ENCODE peak calls at places on chromosome 16, in five cellular contexts. E, Z, U, Y and R are unnamed samples.

GRCh38 chr16:65366316-65366715 is 244.5 kb upstream of the CDH11 start:
- DNase-seq in E (no peak), Z (no peak), U (no peak), Y (no peak), R (no peak)

GRCh38 chr16:84226026-84226425 is 13.8 kb downstream of the KCNG4 start:
- DNase-seq in E (no peak), Z (no peak), U (no peak), Y (no peak), R (peak)

GRCh38 chr16:13109171-13109570 is 207.8 kb downstream of the SHISA9 start:
- DNase-seq in E (no peak), Z (no peak), U (no peak), Y (no peak), R (no peak)

GRCh38 chr16:55488306-55488705 is 9.3 kb downstream of the MMP2 start:
- DNase-seq in E (no peak), Z (no peak), U (no peak), Y (no peak), R (no peak)

GRCh38 chr16:11914759-11915643 is 755 bp downstream of the GSPT1 start:
- DNase-seq in E (peak), Z (peak), U (peak), Y (no peak), R (no peak)

GRCh38 chr16:68445458-68445857 is 2.9 kb downstream of the SMPD3 start:
- DNase-seq in E (no peak), Z (peak), U (peak), Y (peak), R (peak)

GRCh38 chr16:85331685-85332084 is 219.4 kb upstream of the CIBAR2 start:
- DNase-seq in E (no peak), Z (no peak), U (no peak), Y (no peak), R (no peak)

GRCh38 chr16:62597874-62598273 is 561.6 kb upstream of the CDH8 start:
- DNase-seq in E (no peak), Z (no peak), U (no peak), Y (no peak), R (no peak)

GRCh38 chr16:648071-648785 is 937 bp upstream of the WDR90 start:
- DNase-seq in E (no peak), Z (peak), U (peak), Y (no peak), R (no peak)

GRCh38 chr16:83552193-83552592 is 255.6 kb upstream of the HSBP1 start:
- DNase-seq in E (no peak), Z (no peak), U (no peak), Y (no peak), R (peak)

GRCh38 chr16:21081329-21081728 is 69.3 kb downstream of the DNAH3 start:
- DNase-seq in E (no peak), Z (no peak), U (no peak), Y (no peak), R (no peak)

GRCh38 chr16:69930117-69930776 is 20.9 kb upstream of the CLEC18A start:
- DNase-seq in E (no peak), Z (peak), U (peak), Y (peak), R (peak)

GRCh38 chr16:84862804-84863484 is 43.2 kb downstream of the CRISPLD2 start:
- DNase-seq in E (no peak), Z (no peak), U (no peak), Y (no peak), R (no peak)

GRCh38 chr16:68267612-68268405 is 3.5 kb downstream of the SLC7A6 start:
- DNase-seq in E (no peak), Z (no peak), U (no peak), Y (no peak), R (no peak)

GRCh38 chr16:55010492-55011260 is 80.0 kb downstream of the IRX5 start:
- DNase-seq in E (no peak), Z (no peak), U (no peak), Y (no peak), R (peak)

GRCh38 chr16:72355561-72355960 is 183.6 kb upstream of the PMFBP1 start:
- DNase-seq in E (no peak), Z (no peak), U (no peak), Y (no peak), R (peak)

GRCh38 chr16:83972256-83973008 is 4.4 kb downstream of the NECAB2 start:
- DNase-seq in E (no peak), Z (no peak), U (no peak), Y (no peak), R (no peak)

GRCh38 chr16:14232106-14232890 is 161.2 kb downstream of the MRTFB start:
- DNase-seq in E (no peak), Z (no peak), U (no peak), Y (no peak), R (no peak)

GRCh38 chr16:88560722-88561484 is 9.3 kb upstream of the ZC3H18 start:
- DNase-seq in E (no peak), Z (peak), U (peak), Y (no peak), R (peak)

GRCh38 chr16:71963125-71963875 is 36.9 kb downstream of the PKD1L3 start:
- DNase-seq in E (no peak), Z (no peak), U (no peak), Y (no peak), R (no peak)

GRCh38 chr16:82638095-82638798 is 11.5 kb downstream of the CDH13 start:
- DNase-seq in E (no peak), Z (no peak), U (no peak), Y (no peak), R (peak)

GRCh38 chr16:635573-636205 is 416 bp downstream of the METTL26 start:
- DNase-seq in E (no peak), Z (no peak), U (peak), Y (no peak), R (peak)

GRCh38 chr16:68973611-68974120 is 130.3 kb downstream of the TANGO6 start:
- DNase-seq in E (no peak), Z (no peak), U (no peak), Y (no peak), R (no peak)

GRCh38 chr16:7392206-7392605 is 59.6 kb downstream of the RBFOX1 start:
- DNase-seq in E (no peak), Z (no peak), U (no peak), Y (no peak), R (no peak)

GRCh38 chr16:54027126-54027922 is 259.3 kb downstream of the IRX3 start:
- DNase-seq in E (no peak), Z (no peak), U (no peak), Y (no peak), R (peak)

GRCh38 chr16:15777533-15778203 is 79.2 kb downstream of the MYH11 start:
- DNase-seq in E (no peak), Z (peak), U (peak), Y (peak), R (peak)

GRCh38 chr16:62225675-62226074 is 189.4 kb upstream of the CDH8 start:
- DNase-seq in E (no peak), Z (peak), U (peak), Y (peak), R (no peak)

GRCh38 chr16:22191089-22191965 is 14.8 kb upstream of the EEF2K start:
- DNase-seq in E (peak), Z (peak), U (peak), Y (peak), R (peak)

GRCh38 chr16:14351647-14352046 is 278.4 kb downstream of the PARN start:
- DNase-seq in E (no peak), Z (no peak), U (no peak), Y (no peak), R (no peak)

GRCh38 chr16:1287982-1288670 is 21.3 kb upstream of the UBE2I start:
- DNase-seq in E (no peak), Z (no peak), U (no peak), Y (no peak), R (peak)

GRCh38 chr16:56558024-56558747 is 6.7 kb upstream of the MT4 start:
- DNase-seq in E (no peak), Z (no peak), U (no peak), Y (no peak), R (peak)

GRCh38 chr16:1825381-1825863 is 1.2 kb downstream of the HAGH start:
- DNase-seq in E (no peak), Z (no peak), U (no peak), Y (no peak), R (no peak)

GRCh38 chr16:72990003-72990521 is 57.9 kb downstream of the ZFHX3 start:
- DNase-seq in E (no peak), Z (no peak), U (no peak), Y (no peak), R (peak)

GRCh38 chr16:54061454-54061853 is 225.1 kb downstream of the IRX3 start:
- DNase-seq in E (no peak), Z (peak), U (no peak), Y (no peak), R (no peak)

GRCh38 chr16:51151435-51151950 is 423 bp upstream of the SALL1 start:
- DNase-seq in E (no peak), Z (peak), U (no peak), Y (no peak), R (peak)

GRCh38 chr16:85656351-85657266 is 32.1 kb downstream of the GINS2 start:
- DNase-seq in E (no peak), Z (no peak), U (no peak), Y (no peak), R (peak)

GRCh38 chr16:47979783-47980182 is 176.0 kb downstream of the ABCC12 start:
- DNase-seq in E (no peak), Z (no peak), U (no peak), Y (no peak), R (no peak)

GRCh38 chr16:19882186-19882585 is 2.5 kb downstream of the GPRC5B start:
- DNase-seq in E (no peak), Z (peak), U (no peak), Y (no peak), R (no peak)

GRCh38 chr16:50547944-50548658 is at the start of gene NKD1:
- DNase-seq in E (peak), Z (peak), U (peak), Y (peak), R (peak)

DNA sequence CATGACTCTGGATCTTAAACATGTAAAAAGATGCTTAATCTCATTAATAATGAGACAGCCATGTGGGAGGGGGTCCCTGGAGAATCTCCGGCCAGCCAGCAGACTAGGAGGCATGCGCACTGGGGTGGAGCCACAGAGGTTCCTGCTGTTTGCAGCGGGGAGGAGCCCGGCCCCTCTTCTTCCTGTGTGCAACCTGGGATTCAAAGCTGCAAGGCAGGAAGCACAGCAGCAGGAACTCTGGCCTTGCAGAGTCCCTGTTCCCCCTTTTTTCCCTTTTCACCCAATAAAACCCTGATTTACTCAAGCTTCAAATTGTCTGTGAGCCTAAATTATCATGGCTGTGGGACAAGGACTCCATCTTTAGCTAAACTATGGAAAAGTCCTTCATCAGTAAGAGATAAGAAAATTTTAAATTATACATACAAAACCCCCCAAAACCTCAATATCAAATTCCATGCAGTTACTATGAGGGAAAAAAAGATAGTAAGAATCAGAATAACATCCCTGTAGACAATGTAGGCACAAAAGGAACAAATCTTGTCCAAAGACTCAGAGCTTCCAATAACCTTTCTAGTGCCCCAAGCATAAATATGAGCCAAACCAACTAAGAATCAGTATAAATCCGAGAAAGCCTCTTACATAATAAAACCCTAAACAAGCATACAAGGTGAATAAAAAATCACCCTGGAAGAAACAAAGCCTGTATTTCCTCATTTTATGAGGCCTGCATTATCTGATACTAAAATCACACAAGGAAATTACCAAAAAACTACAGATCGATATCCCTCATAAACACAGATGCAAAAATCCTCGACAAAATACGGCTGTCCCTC is 12.1 kb downstream of the CFDP1 start:
- DNase-seq in E (no peak), Z (peak), U (peak), Y (peak), R (peak)
- H3K4me3 ChIP-seq in E (peak), Z (no peak), U (peak), Y (no peak), R (no peak)

GRCh38 chr16:9099131-9099625 is 7.7 kb downstream of the HAPSTR1 start:
- DNase-seq in E (no peak), Z (no peak), U (no peak), Y (no peak), R (peak)
- H3K4me3 ChIP-seq in E (peak), Z (no peak), U (no peak), Y (no peak), R (no peak)

GRCh38 chr16:89723279-89724250 is 2.2 kb downstream of the ZNF276 start:
- DNase-seq in E (peak), Z (no peak), U (no peak), Y (no peak), R (peak)
- H3K4me3 ChIP-seq in E (peak), Z (no peak), U (peak), Y (no peak), R (peak)

DNA sequence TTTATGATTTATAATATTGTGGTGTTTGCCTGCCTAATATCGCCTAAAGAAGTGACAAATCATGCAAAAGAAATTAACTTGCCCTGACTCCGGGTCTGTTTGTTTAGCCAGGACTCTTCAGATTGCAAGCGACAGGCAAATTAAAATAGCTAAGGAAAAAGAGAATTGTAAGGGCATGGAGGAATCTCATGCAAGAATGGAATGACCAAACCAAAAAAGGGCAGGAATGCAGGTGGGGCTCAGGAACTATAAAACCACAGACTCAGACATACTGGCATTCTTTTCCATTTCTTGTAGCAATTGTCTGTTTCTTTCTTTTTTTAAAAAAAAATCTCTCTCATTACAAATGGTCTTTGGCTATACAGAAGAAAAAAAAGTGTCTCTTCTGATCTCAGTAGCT is 188.1 kb upstream of the XYLT1 start:
- DNase-seq in E (no peak), Z (no peak), U (no peak), Y (no peak), R (no peak)
- H3K4me3 ChIP-seq in E (no peak), Z (no peak), U (no peak), Y (no peak), R (no peak)

DNA sequence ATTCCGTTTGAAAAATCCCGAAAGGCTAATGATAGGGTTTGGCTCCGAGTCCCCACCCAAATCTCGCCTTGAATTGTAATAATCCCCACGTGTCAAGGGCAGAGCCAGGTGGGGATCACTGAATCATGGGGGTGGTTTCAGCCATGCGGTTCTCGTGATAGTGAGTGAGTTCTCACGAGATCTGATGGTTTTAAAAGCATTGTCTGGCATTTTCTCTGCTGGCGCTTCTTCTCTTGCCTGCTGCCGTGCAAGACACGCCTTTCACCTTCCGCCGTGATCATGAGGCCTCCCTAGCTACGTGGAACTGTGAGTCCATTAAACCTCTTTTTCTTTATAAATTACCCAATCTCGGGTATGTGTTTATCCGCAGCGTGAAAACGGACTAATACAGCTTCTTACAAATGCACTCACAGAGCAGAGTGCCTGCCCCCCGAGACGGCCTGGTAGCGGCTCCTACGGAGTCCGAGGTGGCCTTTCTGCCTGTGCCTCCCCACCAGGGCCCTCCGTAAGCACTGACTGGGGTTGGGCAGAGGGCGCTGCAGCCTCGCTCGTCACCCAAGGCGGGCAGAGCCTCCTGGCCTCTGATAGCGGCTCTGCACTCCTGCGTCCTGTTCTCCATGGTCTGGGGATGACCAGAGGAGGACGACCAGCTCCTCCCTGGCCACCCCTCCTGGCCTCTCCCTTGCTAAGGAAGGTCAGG is 131.7 kb downstream of the FOXL1 start:
- DNase-seq in E (no peak), Z (no peak), U (no peak), Y (no peak), R (no peak)
- H3K4me3 ChIP-seq in E (no peak), Z (no peak), U (no peak), Y (no peak), R (no peak)